ENCODE peak calls at places on chromosomes 13 and 19, in five cellular contexts. T, Q, R, Y and X are unnamed samples.

GRCh38 chr13:52084971-52085370 is 43.9 kb downstream of the NEK5 start:
- DNase-seq in T (no peak), R (no peak), Y (no peak), Q (no peak), X (no peak)

GRCh38 chr13:75872970-75873369 is 236.8 kb downstream of the LMO7 start:
- DNase-seq in T (no peak), Y (no peak), Q (no peak), R (no peak), X (no peak)

GRCh38 chr13:86572115-86572514 is 772.9 kb upstream of the SLITRK6 start:
- DNase-seq in R (no peak), Y (no peak), Q (peak; percentile 70), T (no peak), X (no peak)

GRCh38 chr13:36275190-36276002 is 22.2 kb downstream of the CCDC169 start:
- DNase-seq in R (peak; percentile 27), Q (peak; percentile 84), T (peak; percentile 81), Y (no peak), X (no peak)

GRCh38 chr19:49666120-49666444 is 349 bp downstream of the BCL2L12 start:
- DNase-seq in T (no peak), R (no peak), Y (no peak), Q (no peak), X (no peak)

GRCh38 chr13:113110048-113110851 is 4.7 kb downstream of the F7 start:
- DNase-seq in T (no peak), R (no peak), Q (peak; percentile 17), Y (no peak), X (no peak)

GRCh38 chr13:44198826-44199225 is 174.8 kb upstream of the SERP2 start:
- DNase-seq in R (no peak), Y (no peak), T (no peak), Q (no peak), X (no peak)

GRCh38 chr19:48344892-48345291 is 18.8 kb downstream of the TMEM143 start:
- DNase-seq in T (peak; percentile 68), Q (no peak), R (no peak), Y (no peak), X (no peak)

GRCh38 chr13:39779337-39780270 is 124.1 kb downstream of the COG6 start:
- DNase-seq in R (no peak), Q (peak; percentile 62), T (no peak), Y (no peak), X (no peak)

GRCh38 chr19:55227241-55228014 is 1.1 kb downstream of the TMEM86B start:
- DNase-seq in R (no peak), Y (no peak), T (no peak), Q (no peak), X (no peak)
- H3K36me3 ChIP-seq in R (peaks cover 28% of the 10 kb centered on the region), Y (peaks cover 29% of the 10 kb centered on the region), T (peaks cover 80% of the 10 kb centered on the region), Q (peaks cover 26% of the 10 kb centered on the region), X (peaks cover 70% of the 10 kb centered on the region)

DNA sequence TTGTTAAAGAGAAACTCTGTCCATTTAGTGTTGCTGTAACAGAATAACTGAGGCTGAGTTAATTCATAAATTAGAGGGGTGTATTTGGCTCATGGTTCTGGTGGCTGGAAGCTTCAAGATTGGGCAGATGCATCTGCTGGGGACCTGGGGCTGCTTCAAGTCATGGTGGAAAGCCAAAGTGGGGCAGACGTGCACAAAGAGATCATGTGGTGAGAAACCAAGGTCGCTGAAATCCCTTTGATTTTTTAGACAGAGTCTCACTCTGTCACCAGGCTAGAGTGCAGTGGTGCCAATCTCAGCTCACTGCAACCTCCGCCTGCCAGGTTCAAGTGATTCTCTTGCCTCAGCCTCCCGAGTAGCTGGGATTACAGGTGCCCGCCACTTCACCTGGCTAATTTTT is 46.0 kb downstream of the RCBTB2 start:
- DNase-seq in R (no peak), Y (no peak), T (peak; percentile 39), Q (no peak), X (no peak)
- H3K36me3 ChIP-seq in R (peaks cover 3% of the 10 kb centered on the region), Y (peaks cover 5% of the 10 kb centered on the region), T (peaks cover 24% of the 10 kb centered on the region), Q (no peaks in the 10 kb centered on the region), X (no peaks in the 10 kb centered on the region)

DNA sequence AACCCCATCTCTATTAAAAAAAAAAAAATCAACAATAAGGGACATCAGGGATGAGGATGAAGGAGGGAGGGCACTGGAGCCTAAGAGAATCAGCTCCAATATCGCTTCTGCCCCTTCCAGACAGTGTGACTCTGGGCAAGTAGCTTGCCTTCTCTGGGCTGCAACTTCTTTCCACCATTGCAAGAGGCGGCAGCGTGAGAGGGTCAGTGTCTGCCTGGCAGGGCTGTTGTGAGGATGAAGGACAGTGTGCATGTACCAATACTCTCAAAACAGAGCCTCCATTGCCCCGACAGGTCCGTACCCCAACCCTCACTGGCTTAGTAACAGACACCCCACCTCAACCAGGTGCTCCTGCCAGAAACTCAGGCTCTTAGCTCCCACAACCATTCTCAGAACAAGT is 15.3 kb upstream of the LENG8 start:
- DNase-seq in T (no peak), R (no peak), Y (no peak), Q (no peak), X (no peak)
- H3K36me3 ChIP-seq in T (no peaks in the 10 kb centered on the region), R (peaks cover 26% of the 10 kb centered on the region), Y (no peaks in the 10 kb centered on the region), Q (no peaks in the 10 kb centered on the region), X (no peaks in the 10 kb centered on the region)

DNA sequence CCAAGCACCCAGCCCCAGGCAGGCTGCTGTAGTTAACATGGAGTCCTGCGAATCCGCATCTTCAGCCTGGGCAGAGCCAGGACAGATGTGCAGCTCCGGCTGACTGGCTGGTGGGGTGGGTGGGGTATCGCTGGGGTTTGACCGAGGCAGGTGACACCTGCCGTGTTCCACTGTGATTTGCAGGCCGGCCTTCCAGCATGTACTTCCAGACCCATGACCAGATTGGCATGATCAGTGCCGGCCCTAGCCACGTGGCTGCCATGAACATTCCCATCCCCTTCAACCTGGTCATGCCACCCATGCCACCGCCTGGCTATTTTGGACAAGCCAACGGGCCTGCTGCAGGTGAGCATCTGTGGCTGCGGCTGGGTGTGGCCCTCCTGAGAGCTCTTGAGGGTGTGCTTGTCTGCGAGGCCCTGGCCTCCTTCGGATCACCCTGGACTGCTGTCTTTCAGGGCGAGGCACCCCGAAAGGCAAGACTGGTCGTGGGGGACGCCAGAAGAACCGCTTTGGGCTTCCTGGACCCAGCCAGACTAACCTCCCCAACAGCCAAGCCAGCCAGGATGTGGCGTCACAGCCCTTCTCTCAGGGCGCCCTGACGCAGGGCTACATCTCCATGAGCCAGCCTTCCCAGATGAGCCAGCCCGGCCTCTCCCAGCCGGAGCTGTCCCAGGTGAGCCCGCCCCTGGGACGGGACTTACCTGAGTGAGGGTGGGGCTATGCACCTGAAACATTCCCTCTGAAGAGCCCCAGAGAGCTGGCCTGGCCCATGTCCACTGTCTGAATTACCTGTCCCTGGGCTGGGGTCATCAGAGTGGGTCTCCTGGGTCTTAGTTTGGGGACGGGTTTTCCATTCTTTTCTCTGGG is 30.6 kb downstream of the CERS1 start:
- DNase-seq in T (no peak), Q (no peak), R (no peak), Y (no peak), X (no peak)
- H3K36me3 ChIP-seq in T (peaks cover 37% of the 10 kb centered on the region), Q (peaks cover 39% of the 10 kb centered on the region), R (peaks cover 54% of the 10 kb centered on the region), Y (peaks cover 74% of the 10 kb centered on the region), X (peaks cover 74% of the 10 kb centered on the region)

GRCh38 chr19:55696301-55697068 is 21.5 kb downstream of the EPN1 start:
- DNase-seq in Y (no peak), T (no peak), R (no peak), Q (no peak), X (no peak)

GRCh38 chr19:55697698-55698097 is 22.7 kb downstream of the EPN1 start:
- DNase-seq in T (no peak), R (no peak), Q (no peak), Y (no peak), X (no peak)

GRCh38 chr19:55699221-55699620 is 24.2 kb downstream of the EPN1 start:
- DNase-seq in Q (no peak), R (no peak), T (no peak), Y (no peak), X (no peak)

GRCh38 chr19:55697069-55697440 is 22.0 kb downstream of the EPN1 start:
- DNase-seq in R (no peak), Q (no peak), Y (no peak), T (no peak), X (no peak)

DNA sequence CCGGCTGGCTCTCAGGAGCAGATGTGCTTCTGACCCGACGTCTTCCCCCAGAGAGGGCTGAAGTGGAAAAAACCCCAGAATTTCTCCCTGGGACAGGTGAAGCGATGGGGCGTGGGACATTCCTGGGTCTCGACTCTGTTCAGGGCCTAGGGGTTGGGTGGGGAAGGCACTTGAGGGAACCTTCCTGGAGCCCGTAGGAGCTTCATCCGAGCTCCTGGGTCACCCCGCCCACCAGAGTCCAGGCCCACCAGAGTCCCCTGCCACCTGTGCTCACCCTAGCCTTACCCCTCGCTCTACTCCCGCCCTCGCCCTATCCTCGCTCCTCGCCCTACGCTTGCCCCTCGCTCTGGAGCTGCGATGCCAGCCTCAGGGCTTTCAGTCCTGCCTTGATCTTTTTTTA is 23.2 kb downstream of the EPN1 start:
- DNase-seq in Y (no peak), Q (no peak), R (no peak), T (no peak), X (no peak)
- H3K36me3 ChIP-seq in Y (peaks cover 34% of the 10 kb centered on the region), Q (peaks cover 11% of the 10 kb centered on the region), R (peaks cover 27% of the 10 kb centered on the region), T (peaks cover 36% of the 10 kb centered on the region), X (peaks cover 82% of the 10 kb centered on the region)

DNA sequence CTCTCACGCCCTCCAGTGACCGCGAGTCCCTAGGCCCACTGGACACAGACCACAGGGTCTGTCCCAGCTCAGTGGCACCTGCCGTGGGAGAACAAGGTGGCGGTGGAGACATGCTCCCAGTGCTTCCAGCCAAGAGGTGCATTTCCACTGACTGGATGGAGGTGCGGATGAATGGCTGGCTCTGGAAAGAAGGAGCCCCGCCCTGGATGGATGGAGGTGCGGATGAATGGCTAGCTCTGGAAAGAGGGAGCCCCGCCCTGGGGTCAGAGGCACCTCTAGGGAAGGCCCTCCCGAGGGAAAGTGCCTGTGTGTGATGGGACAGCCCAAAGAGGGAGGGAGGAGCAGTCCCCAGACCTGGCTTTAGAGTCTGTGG is 32.0 kb downstream of the NAXD start:
- DNase-seq in T (no peak), Y (no peak), R (no peak), Q (no peak), X (no peak)
- H3K36me3 ChIP-seq in T (peaks cover 16% of the 10 kb centered on the region), Y (peaks cover 28% of the 10 kb centered on the region), R (peaks cover 16% of the 10 kb centered on the region), Q (peaks cover 12% of the 10 kb centered on the region), X (peaks cover 79% of the 10 kb centered on the region)

GRCh38 chr19:16207063-16207462 is 9.4 kb downstream of the AP1M1 start:
- DNase-seq in Q (no peak), Y (no peak), R (no peak), T (no peak), X (no peak)
- H3K36me3 ChIP-seq in Q (peaks cover 51% of the 10 kb centered on the region), Y (peaks cover 88% of the 10 kb centered on the region), R (peaks cover 45% of the 10 kb centered on the region), T (peaks cover 22% of the 10 kb centered on the region), X (peaks cover 39% of the 10 kb centered on the region)

GRCh38 chr19:11948646-11949045 is 16.2 kb upstream of the ZNF763 start:
- DNase-seq in Q (no peak), Y (no peak), R (no peak), T (no peak), X (no peak)

GRCh38 chr19:11944656-11945055 is 19.7 kb downstream of the ZNF700 start:
- DNase-seq in T (no peak), Y (no peak), R (no peak), Q (no peak), X (no peak)

GRCh38 chr19:11950312-11950711 is 14.5 kb upstream of the ZNF763 start:
- DNase-seq in R (no peak), Q (no peak), T (no peak), Y (no peak), X (no peak)

GRCh38 chr19:11949201-11949600 is 15.6 kb upstream of the ZNF763 start:
- DNase-seq in R (no peak), T (peak; percentile 51), Q (no peak), Y (no peak), X (no peak)
- H3K36me3 ChIP-seq in R (peaks cover 42% of the 10 kb centered on the region), T (peaks cover 90% of the 10 kb centered on the region), Q (peaks cover 5% of the 10 kb centered on the region), Y (peaks cover 57% of the 10 kb centered on the region), X (peaks cover 88% of the 10 kb centered on the region)